ENCODE peak calls at places on chromosomes 13 and 19, in seven cellular contexts. C is heart left ventricle; M is left ventricle myocardium inferior; U is CD4-positive, CD25-positive, alpha-beta regulatory T cell; R is heart right ventricle; N is lower lobe of right lung; L is pancreas. B is an unnamed sample.

GRCh38 chr13:75902166-75903104 is 266.3 kb downstream of the LMO7 start:
- DNase-seq in C (no peak), M (no peak), U (no peak), R (no peak), N (no peak), L (no peak), B (no peak)

GRCh38 chr13:101514695-101515275 is 62.3 kb downstream of the ITGBL1 start:
- DNase-seq in C (no peak), M (no peak), U (no peak), R (no peak), N (no peak), L (no peak), B (peak; percentile 68)

GRCh38 chr19:48689438-48689837 is 6.3 kb upstream of the FUT2 start:
- DNase-seq in C (no peak), M (no peak), U (no peak), R (no peak), N (no peak), L (no peak), B (no peak)

GRCh38 chr13:36673352-36673751 is 468 bp upstream of the SERTM1 start:
- DNase-seq in C (no peak), M (no peak), U (no peak), R (no peak), N (no peak), L (no peak), B (no peak)

GRCh38 chr19:10503002-10503789 is at the start of gene KEAP1:
- DNase-seq in C (no peak), M (peak; percentile 45), U (peak; percentile 11), R (peak; percentile 45), N (peak; percentile 59), L (peak; percentile 78), B (peak; percentile 38)

GRCh38 chr19:48424694-48425219 is 21.0 kb upstream of the GRWD1 start:
- DNase-seq in C (no peak), M (no peak), U (no peak), R (no peak), N (no peak), L (no peak), B (peak; percentile 72)

GRCh38 chr13:63864171-63864902 is 2448.7 kb upstream of the PCDH20 start:
- DNase-seq in C (no peak), M (no peak), U (no peak), R (no peak), N (no peak), L (no peak), B (no peak)

GRCh38 chr13:35694549-35695233 is 218.2 kb upstream of the MAB21L1 start:
- DNase-seq in C (no peak), M (no peak), U (no peak), R (no peak), N (no peak), L (no peak), B (no peak)

GRCh38 chr13:100597253-100597652 is 8.7 kb upstream of the GGACT start:
- DNase-seq in C (no peak), M (no peak), U (no peak), R (no peak), N (no peak), L (no peak), B (no peak)

GRCh38 chr19:13072206-13072898 is 30.3 kb downstream of the LYL1 start:
- DNase-seq in C (no peak), M (no peak), U (no peak), R (no peak), N (no peak), L (no peak), B (no peak)

GRCh38 chr13:99250977-99251825 is 7.0 kb downstream of the GPR18 start:
- DNase-seq in C (no peak), M (no peak), U (no peak), R (no peak), N (no peak), L (no peak), B (no peak)

GRCh38 chr19:15479391-15480345 is at the start of gene PGLYRP2:
- DNase-seq in C (no peak), M (no peak), U (no peak), R (peak; percentile 29), N (peak; percentile 71), L (no peak), B (no peak)

GRCh38 chr19:43789029-43789428 is 8.3 kb upstream of the KCNN4 start:
- DNase-seq in C (no peak), M (no peak), U (no peak), R (no peak), N (no peak), L (no peak), B (peak; percentile 73)

GRCh38 chr13:84927442-84928169 is 871.6 kb downstream of the SLITRK6 start:
- DNase-seq in C (no peak), M (no peak), U (no peak), R (no peak), N (no peak), L (no peak), B (no peak)

GRCh38 chr13:26541678-26542553 is 15.6 kb upstream of the WASF3 start:
- DNase-seq in C (no peak), M (no peak), U (no peak), R (no peak), N (no peak), L (no peak), B (no peak)

GRCh38 chr19:18559685-18560084 is 2.0 kb downstream of the KXD1 start:
- DNase-seq in C (no peak), M (no peak), U (no peak), R (no peak), N (no peak), L (no peak), B (no peak)

GRCh38 chr19:12779162-12779993 is 4.0 kb upstream of the HOOK2 start:
- DNase-seq in C (peak; percentile 81), M (peak; percentile 73), U (no peak), R (peak; percentile 64), N (no peak), L (peak; percentile 63), B (peak; percentile 58)

GRCh38 chr13:31111136-31111535 is 50.6 kb downstream of the HSPH1 start:
- DNase-seq in C (no peak), M (no peak), U (no peak), R (no peak), N (no peak), L (no peak), B (peak; percentile 88)

GRCh38 chr13:40790232-40790631 is 821 bp downstream of the SLC25A15 start:
- DNase-seq in C (no peak), M (no peak), U (no peak), R (no peak), N (no peak), L (no peak), B (no peak)
- H3K27ac ChIP-seq in C (peak overlapping the region; percentile 82), M (peak overlapping the region; percentile 92), U (peak overlapping the region; percentile 66), R (peak overlapping the region; percentile 81), N (peak overlapping the region; percentile 84), L (peak overlapping the region; percentile 90), B (peak overlapping the region; percentile 85)

GRCh38 chr19:45451181-45451849 is 16.5 kb upstream of the FOSB start:
- DNase-seq in C (no peak), M (no peak), U (peak; percentile 61), R (no peak), N (no peak), L (no peak), B (no peak)

GRCh38 chr19:45451850-45452387 is 15.9 kb upstream of the FOSB start:
- DNase-seq in C (no peak), M (no peak), U (no peak), R (no peak), N (no peak), L (no peak), B (no peak)

GRCh38 chr19:45457776-45458175 is 10.0 kb upstream of the FOSB start:
- DNase-seq in C (no peak), M (no peak), U (no peak), R (no peak), N (no peak), L (no peak), B (no peak)

GRCh38 chr19:45456500-45456815 is 11.3 kb upstream of the FOSB start:
- DNase-seq in C (no peak), M (no peak), U (no peak), R (no peak), N (no peak), L (no peak), B (no peak)

DNA sequence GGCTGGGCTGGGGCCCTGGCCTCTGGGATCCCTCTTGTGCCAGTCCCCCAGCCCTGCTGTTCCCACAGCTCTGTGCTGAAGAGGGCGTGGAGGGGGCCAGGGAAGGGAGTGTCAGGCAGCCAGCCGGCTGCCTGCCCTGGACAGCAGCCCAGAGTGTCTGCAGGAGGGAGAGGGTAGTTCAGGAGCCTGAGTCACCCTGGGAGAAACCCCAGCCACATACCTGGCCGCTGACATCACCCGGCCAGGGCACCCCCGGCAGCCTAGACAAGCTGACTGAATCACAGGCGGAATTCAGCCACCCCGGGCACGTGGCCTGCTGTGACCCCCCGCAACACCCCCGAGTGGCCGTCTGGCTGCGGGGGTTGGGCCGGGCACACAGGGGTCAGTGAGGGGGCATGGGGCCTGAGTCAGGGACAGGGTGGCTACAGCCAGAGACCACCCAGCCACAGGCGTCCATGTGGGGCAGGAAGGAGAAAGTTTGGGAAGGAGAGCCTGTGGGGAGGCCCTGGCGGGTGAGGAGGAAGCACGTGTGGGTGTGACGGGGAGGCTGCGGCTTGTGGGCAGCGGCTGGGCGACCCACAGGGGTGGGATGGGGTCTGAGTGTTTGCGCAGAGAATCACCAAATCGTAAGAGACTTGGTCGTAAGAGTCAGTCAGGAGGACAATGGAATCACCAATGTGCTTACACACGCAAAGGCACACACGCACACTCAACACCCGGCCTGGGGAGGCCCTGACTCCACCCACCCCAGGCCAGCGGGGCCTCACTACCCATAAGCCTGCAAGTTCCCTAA is 11.9 kb upstream of the FOSB start:
- DNase-seq in C (peak; percentile 93), M (peak; percentile 85), U (peak; percentile 48), R (peak; percentile 86), N (peak; percentile 94), L (peak; percentile 87), B (peak; percentile 87)
- H3K4me1 ChIP-seq in C (peaks cover 26% of the 10 kb centered on the region), M (peaks cover 25% of the 10 kb centered on the region), U (peaks cover 22% of the 10 kb centered on the region), R (peaks cover 7% of the 10 kb centered on the region), N (peaks cover 36% of the 10 kb centered on the region), L (peaks cover 11% of the 10 kb centered on the region), B (peaks cover 9% of the 10 kb centered on the region)

GRCh38 chr13:113853518-113854237 is 10.2 kb downstream of the GAS6 start:
- DNase-seq in C (peak; percentile 73), M (peak; percentile 35), U (no peak), R (no peak), N (peak; percentile 42), L (peak; percentile 35), B (no peak)
- H3K27ac ChIP-seq in C (no peak overlapping the region), M (peak overlapping the region; percentile 82), U (no peak overlapping the region), R (peak overlapping the region; percentile 29), N (peak overlapping the region; percentile 65), L (no peak overlapping the region), B (no peak overlapping the region)

DNA sequence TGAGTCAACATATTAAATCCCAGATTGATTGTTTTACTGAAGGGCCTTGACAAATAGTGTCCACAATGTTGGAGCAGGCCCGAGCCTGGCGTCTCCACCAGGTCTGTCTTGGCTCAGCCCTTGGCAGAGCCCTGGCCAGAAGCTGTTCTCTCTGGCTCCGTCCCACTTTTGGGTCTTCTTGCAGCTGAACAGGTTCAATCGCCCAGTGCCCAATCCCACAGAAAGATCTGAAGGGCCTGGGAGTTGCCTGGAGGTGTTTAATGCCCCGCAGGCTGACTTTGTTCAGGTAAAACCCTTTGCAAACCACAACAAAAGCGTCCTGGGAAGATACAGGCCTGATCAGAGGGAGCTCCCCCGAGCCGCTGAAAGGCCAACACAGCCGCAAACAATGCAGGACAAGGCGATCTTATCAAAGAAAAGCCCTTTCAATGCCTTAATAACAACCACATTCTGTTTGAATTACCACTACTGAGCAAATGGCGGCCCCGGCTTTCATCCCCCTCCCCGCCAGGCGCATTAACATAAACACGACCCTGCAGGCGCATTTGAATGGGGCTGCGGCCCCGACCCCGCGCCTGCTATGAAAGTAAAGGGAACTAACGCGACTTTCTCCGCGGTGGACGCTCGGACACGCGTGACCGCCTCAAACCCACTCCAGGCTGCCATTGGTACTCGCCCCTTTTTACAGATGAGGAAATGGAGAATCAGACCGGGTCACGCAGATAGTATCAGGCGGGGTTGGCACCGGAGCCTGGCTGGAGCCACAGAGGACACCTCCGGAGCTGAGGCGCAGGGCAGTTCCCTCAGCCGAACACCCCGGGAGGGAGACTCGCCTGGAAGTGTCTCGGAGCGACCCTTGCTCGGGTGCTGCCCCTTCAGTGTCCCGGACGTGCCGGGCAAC is 3.1 kb downstream of the CDX2 start:
- DNase-seq in C (no peak), M (no peak), U (no peak), R (no peak), N (no peak), L (no peak), B (no peak)
- H3K4me1 ChIP-seq in C (peaks cover 8% of the 10 kb centered on the region), M (peaks cover 33% of the 10 kb centered on the region), U (peaks cover 2% of the 10 kb centered on the region), R (no peaks in the 10 kb centered on the region), N (peaks cover 27% of the 10 kb centered on the region), L (peaks cover 4% of the 10 kb centered on the region), B (no peaks in the 10 kb centered on the region)

B was measured in cardiac muscle cell.